ENCODE peak calls at places on chromosome 1, in seven cellular contexts. One of them, this sample, is unnamed.

GRCh38 chr1:235468009-235468408 is 36.2 kb downstream of the B3GALNT2 start:
- DNase-seq in IMR-90: peak
- DNase-seq in astrocyte of the spinal cord: peak
- DNase-seq in adrenal gland: no peak
- DNase-seq in breast epithelium: no peak
- DNase-seq in progenitor cell of endocrine pancreas: no peak
- DNase-seq in prostate gland: no peak
- DNase-seq in this sample: no peak

GRCh38 chr1:16266411-16267118 is 29.6 kb upstream of the CPLANE2 start:
- DNase-seq in IMR-90: peak
- DNase-seq in prostate gland: no peak
- DNase-seq in breast epithelium: no peak
- DNase-seq in astrocyte of the spinal cord: no peak
- DNase-seq in progenitor cell of endocrine pancreas: no peak
- DNase-seq in adrenal gland: no peak
- DNase-seq in this sample: no peak

GRCh38 chr1:19764848-19765247 is 34.9 kb downstream of the TMCO4 start:
- DNase-seq in IMR-90: no peak
- DNase-seq in adrenal gland: no peak
- DNase-seq in prostate gland: no peak
- DNase-seq in progenitor cell of endocrine pancreas: no peak
- DNase-seq in astrocyte of the spinal cord: peak
- DNase-seq in breast epithelium: no peak
- DNase-seq in this sample: no peak

GRCh38 chr1:193185861-193186714 is at the start of gene B3GALT2:
- DNase-seq in adrenal gland: peak
- DNase-seq in prostate gland: peak
- DNase-seq in breast epithelium: no peak
- DNase-seq in progenitor cell of endocrine pancreas: no peak
- DNase-seq in astrocyte of the spinal cord: peak
- DNase-seq in IMR-90: peak
- DNase-seq in this sample: peak

GRCh38 chr1:20729990-20730689 is 2.4 kb downstream of the SH2D5 start:
- DNase-seq in IMR-90: no peak
- DNase-seq in progenitor cell of endocrine pancreas: no peak
- DNase-seq in adrenal gland: peak
- DNase-seq in astrocyte of the spinal cord: no peak
- DNase-seq in prostate gland: no peak
- DNase-seq in breast epithelium: peak
- DNase-seq in this sample: no peak

GRCh38 chr1:101376121-101377095 is 139.6 kb downstream of the S1PR1 start:
- DNase-seq in progenitor cell of endocrine pancreas: no peak
- DNase-seq in breast epithelium: no peak
- DNase-seq in astrocyte of the spinal cord: no peak
- DNase-seq in IMR-90: no peak
- DNase-seq in prostate gland: no peak
- DNase-seq in adrenal gland: no peak
- DNase-seq in this sample: no peak

GRCh38 chr1:60978421-60979357 is 103.7 kb upstream of the NFIA start:
- DNase-seq in breast epithelium: no peak
- DNase-seq in adrenal gland: peak
- DNase-seq in prostate gland: peak
- DNase-seq in astrocyte of the spinal cord: no peak
- DNase-seq in IMR-90: peak
- DNase-seq in progenitor cell of endocrine pancreas: no peak
- DNase-seq in this sample: peak

GRCh38 chr1:119286587-119287181 is 81.9 kb upstream of the HAO2 start:
- DNase-seq in IMR-90: peak
- DNase-seq in prostate gland: peak
- DNase-seq in breast epithelium: no peak
- DNase-seq in astrocyte of the spinal cord: peak
- DNase-seq in progenitor cell of endocrine pancreas: peak
- DNase-seq in adrenal gland: peak
- DNase-seq in this sample: no peak

GRCh38 chr1:16013220-16013907 is 4.5 kb downstream of the HSPB7 start:
- DNase-seq in prostate gland: peak
- DNase-seq in IMR-90: peak
- DNase-seq in adrenal gland: peak
- DNase-seq in progenitor cell of endocrine pancreas: peak
- DNase-seq in breast epithelium: peak
- DNase-seq in astrocyte of the spinal cord: peak
- DNase-seq in this sample: peak

GRCh38 chr1:200319143-200319542 is 90.7 kb downstream of the ZNF281 start:
- DNase-seq in prostate gland: no peak
- DNase-seq in adrenal gland: no peak
- DNase-seq in astrocyte of the spinal cord: no peak
- DNase-seq in IMR-90: no peak
- DNase-seq in breast epithelium: no peak
- DNase-seq in progenitor cell of endocrine pancreas: no peak
- DNase-seq in this sample: no peak

GRCh38 chr1:18480315-18481189 is at the start of gene KLHDC7A:
- DNase-seq in breast epithelium: peak
- DNase-seq in progenitor cell of endocrine pancreas: peak
- DNase-seq in IMR-90: no peak
- DNase-seq in astrocyte of the spinal cord: no peak
- DNase-seq in prostate gland: peak
- DNase-seq in adrenal gland: no peak
- DNase-seq in this sample: no peak

GRCh38 chr1:15543589-15544568 is 17.2 kb downstream of the DNAJC16 start:
- DNase-seq in astrocyte of the spinal cord: peak
- DNase-seq in breast epithelium: no peak
- DNase-seq in progenitor cell of endocrine pancreas: no peak
- DNase-seq in IMR-90: peak
- DNase-seq in prostate gland: no peak
- DNase-seq in adrenal gland: no peak
- DNase-seq in this sample: no peak

GRCh38 chr1:151166506-151166956 is 587 bp downstream of the SCNM1 start:
- DNase-seq in astrocyte of the spinal cord: peak
- DNase-seq in breast epithelium: no peak
- DNase-seq in progenitor cell of endocrine pancreas: no peak
- DNase-seq in adrenal gland: no peak
- DNase-seq in prostate gland: no peak
- DNase-seq in IMR-90: peak
- DNase-seq in this sample: no peak

GRCh38 chr1:183197762-183198161 is 11.7 kb downstream of the LAMC2 start:
- DNase-seq in IMR-90: no peak
- DNase-seq in astrocyte of the spinal cord: no peak
- DNase-seq in prostate gland: no peak
- DNase-seq in adrenal gland: no peak
- DNase-seq in progenitor cell of endocrine pancreas: no peak
- DNase-seq in breast epithelium: no peak
- DNase-seq in this sample: no peak

GRCh38 chr1:81876901-81877750 is 76.4 kb downstream of the ADGRL2 start:
- DNase-seq in progenitor cell of endocrine pancreas: no peak
- DNase-seq in adrenal gland: no peak
- DNase-seq in prostate gland: no peak
- DNase-seq in astrocyte of the spinal cord: peak
- DNase-seq in IMR-90: peak
- DNase-seq in breast epithelium: no peak
- DNase-seq in this sample: no peak

GRCh38 chr1:5962265-5963105 is 29.7 kb downstream of the NPHP4 start:
- DNase-seq in IMR-90: no peak
- DNase-seq in breast epithelium: no peak
- DNase-seq in progenitor cell of endocrine pancreas: no peak
- DNase-seq in prostate gland: no peak
- DNase-seq in astrocyte of the spinal cord: no peak
- DNase-seq in adrenal gland: no peak
- DNase-seq in this sample: no peak

GRCh38 chr1:223849352-223849751 is 3.6 kb upstream of the TP53BP2 start:
- DNase-seq in astrocyte of the spinal cord: no peak
- DNase-seq in progenitor cell of endocrine pancreas: no peak
- DNase-seq in adrenal gland: no peak
- DNase-seq in prostate gland: no peak
- DNase-seq in IMR-90: no peak
- DNase-seq in breast epithelium: no peak
- DNase-seq in this sample: no peak

GRCh38 chr1:87058343-87058649 is 143.9 kb downstream of the HS2ST1 start:
- DNase-seq in IMR-90: peak
- DNase-seq in prostate gland: no peak
- DNase-seq in progenitor cell of endocrine pancreas: no peak
- DNase-seq in adrenal gland: no peak
- DNase-seq in astrocyte of the spinal cord: no peak
- DNase-seq in breast epithelium: no peak
- DNase-seq in this sample: no peak

GRCh38 chr1:6207075-6207885 is 1.4 kb downstream of the RNF207 start:
- DNase-seq in adrenal gland: peak
- DNase-seq in astrocyte of the spinal cord: no peak
- DNase-seq in IMR-90: no peak
- DNase-seq in progenitor cell of endocrine pancreas: no peak
- DNase-seq in breast epithelium: no peak
- DNase-seq in prostate gland: no peak
- DNase-seq in this sample: no peak

GRCh38 chr1:10546896-10547295 is 72.1 kb downstream of the PEX14 start:
- DNase-seq in IMR-90: no peak
- DNase-seq in prostate gland: no peak
- DNase-seq in breast epithelium: no peak
- DNase-seq in progenitor cell of endocrine pancreas: no peak
- DNase-seq in adrenal gland: no peak
- DNase-seq in astrocyte of the spinal cord: no peak
- DNase-seq in this sample: no peak

GRCh38 chr1:56330400-56331026 is 248.8 kb downstream of the PLPP3 start:
- DNase-seq in prostate gland: no peak
- DNase-seq in progenitor cell of endocrine pancreas: no peak
- DNase-seq in breast epithelium: no peak
- DNase-seq in adrenal gland: no peak
- DNase-seq in astrocyte of the spinal cord: peak
- DNase-seq in IMR-90: peak
- DNase-seq in this sample: no peak

GRCh38 chr1:30081379-30082102 is 641.8 kb downstream of the MATN1 start:
- DNase-seq in IMR-90: no peak
- DNase-seq in astrocyte of the spinal cord: no peak
- DNase-seq in adrenal gland: no peak
- DNase-seq in breast epithelium: no peak
- DNase-seq in prostate gland: no peak
- DNase-seq in progenitor cell of endocrine pancreas: no peak
- DNase-seq in this sample: no peak

GRCh38 chr1:2403273-2403672 is 9.1 kb downstream of the PEX10 start:
- DNase-seq in prostate gland: no peak
- DNase-seq in breast epithelium: no peak
- DNase-seq in astrocyte of the spinal cord: no peak
- DNase-seq in adrenal gland: no peak
- DNase-seq in progenitor cell of endocrine pancreas: no peak
- DNase-seq in IMR-90: no peak
- DNase-seq in this sample: no peak

GRCh38 chr1:176866011-176866410 is 298.5 kb downstream of the ASTN1 start:
- DNase-seq in astrocyte of the spinal cord: no peak
- DNase-seq in adrenal gland: no peak
- DNase-seq in progenitor cell of endocrine pancreas: no peak
- DNase-seq in IMR-90: no peak
- DNase-seq in breast epithelium: no peak
- DNase-seq in prostate gland: no peak
- DNase-seq in this sample: no peak

GRCh38 chr1:176863613-176864012 is 300.9 kb downstream of the ASTN1 start:
- DNase-seq in IMR-90: no peak
- DNase-seq in adrenal gland: no peak
- DNase-seq in progenitor cell of endocrine pancreas: no peak
- DNase-seq in prostate gland: no peak
- DNase-seq in breast epithelium: no peak
- DNase-seq in astrocyte of the spinal cord: no peak
- DNase-seq in this sample: no peak

GRCh38 chr1:176858421-176858916 is 306.0 kb downstream of the ASTN1 start:
- DNase-seq in breast epithelium: no peak
- DNase-seq in progenitor cell of endocrine pancreas: no peak
- DNase-seq in astrocyte of the spinal cord: no peak
- DNase-seq in IMR-90: no peak
- DNase-seq in prostate gland: no peak
- DNase-seq in adrenal gland: no peak
- DNase-seq in this sample: no peak

GRCh38 chr1:176869577-176869976 is 294.9 kb downstream of the ASTN1 start:
- DNase-seq in prostate gland: no peak
- DNase-seq in progenitor cell of endocrine pancreas: no peak
- DNase-seq in IMR-90: no peak
- DNase-seq in breast epithelium: no peak
- DNase-seq in astrocyte of the spinal cord: no peak
- DNase-seq in adrenal gland: no peak
- DNase-seq in this sample: no peak

DNA sequence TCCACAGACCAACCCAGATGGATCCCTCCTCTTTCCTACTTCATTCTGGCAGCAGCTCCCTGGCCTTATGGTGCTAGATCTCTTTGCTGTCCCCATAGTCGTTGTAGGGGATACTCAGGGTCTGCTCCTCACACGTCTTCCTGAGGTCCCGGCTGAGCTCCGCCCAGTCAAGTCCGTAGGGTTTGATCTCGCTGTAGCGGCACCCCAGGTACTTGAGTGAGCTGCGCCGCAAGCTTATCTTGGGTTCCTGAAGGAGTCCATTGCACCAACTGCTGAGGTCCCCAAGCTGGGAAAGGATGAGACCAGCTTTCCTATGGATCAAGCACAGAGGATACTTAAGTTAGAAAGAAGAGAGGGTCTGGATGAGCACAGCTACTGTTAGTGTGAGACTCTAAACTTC is 300.3 kb downstream of the ASTN1 start:
- DNase-seq in breast epithelium: no peak
- DNase-seq in progenitor cell of endocrine pancreas: no peak
- DNase-seq in IMR-90: no peak
- DNase-seq in adrenal gland: no peak
- DNase-seq in astrocyte of the spinal cord: no peak
- DNase-seq in prostate gland: no peak
- DNase-seq in this sample: no peak
- TF ChIP-seq CTCF in breast epithelium: no peak
- TF ChIP-seq CTCF in progenitor cell of endocrine pancreas: no peak
- TF ChIP-seq CTCF in IMR-90: no peak
- TF ChIP-seq CTCF in adrenal gland: no peak
- TF ChIP-seq CTCF in astrocyte of the spinal cord: no peak
- TF ChIP-seq CTCF in prostate gland: no peak
- TF ChIP-seq CTCF in this sample: no peak

DNA sequence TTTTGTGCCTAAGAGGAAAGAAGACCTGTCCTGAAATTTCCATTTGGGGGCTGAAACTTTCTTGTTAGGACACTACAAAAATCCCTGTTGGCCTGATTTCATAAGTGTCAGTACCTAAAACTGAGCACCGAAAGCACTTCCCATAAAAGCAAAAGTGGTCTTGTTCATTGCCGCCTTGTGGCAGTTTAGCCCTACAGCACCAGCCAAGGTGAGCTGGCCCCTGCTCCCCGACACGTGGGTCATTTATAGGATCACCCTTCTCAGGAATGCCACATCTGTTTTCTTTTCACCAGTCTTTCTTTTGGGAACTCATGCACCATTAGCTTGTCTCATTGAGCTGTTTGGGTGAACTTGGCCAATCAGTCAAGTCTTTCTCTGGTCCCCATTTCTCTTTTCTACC is 155.8 kb upstream of the KAZN start:
- DNase-seq in adrenal gland: no peak
- DNase-seq in progenitor cell of endocrine pancreas: no peak
- DNase-seq in astrocyte of the spinal cord: no peak
- DNase-seq in prostate gland: no peak
- DNase-seq in IMR-90: no peak
- DNase-seq in breast epithelium: no peak
- DNase-seq in this sample: no peak
- TF ChIP-seq CTCF in adrenal gland: no peak
- TF ChIP-seq CTCF in progenitor cell of endocrine pancreas: no peak
- TF ChIP-seq CTCF in astrocyte of the spinal cord: no peak
- TF ChIP-seq CTCF in prostate gland: no peak
- TF ChIP-seq CTCF in IMR-90: no peak
- TF ChIP-seq CTCF in breast epithelium: no peak
- TF ChIP-seq CTCF in this sample: no peak

GRCh38 chr1:24858277-24858676 is 71.8 kb downstream of the RUNX3 start:
- DNase-seq in IMR-90: no peak
- DNase-seq in progenitor cell of endocrine pancreas: no peak
- DNase-seq in prostate gland: no peak
- DNase-seq in adrenal gland: no peak
- DNase-seq in breast epithelium: no peak
- DNase-seq in astrocyte of the spinal cord: no peak
- DNase-seq in this sample: no peak
- TF ChIP-seq CTCF in IMR-90: no peak
- TF ChIP-seq CTCF in progenitor cell of endocrine pancreas: no peak
- TF ChIP-seq CTCF in prostate gland: no peak
- TF ChIP-seq CTCF in adrenal gland: no peak
- TF ChIP-seq CTCF in breast epithelium: no peak
- TF ChIP-seq CTCF in astrocyte of the spinal cord: no peak
- TF ChIP-seq CTCF in this sample: no peak

GRCh38 chr1:3892748-3893147 is 7.3 kb downstream of the C1orf174 start:
- DNase-seq in progenitor cell of endocrine pancreas: no peak
- DNase-seq in breast epithelium: peak
- DNase-seq in prostate gland: peak
- DNase-seq in IMR-90: no peak
- DNase-seq in astrocyte of the spinal cord: no peak
- DNase-seq in adrenal gland: no peak
- DNase-seq in this sample: no peak
- TF ChIP-seq CTCF in progenitor cell of endocrine pancreas: no peak
- TF ChIP-seq CTCF in breast epithelium: no peak
- TF ChIP-seq CTCF in prostate gland: no peak
- TF ChIP-seq CTCF in IMR-90: no peak
- TF ChIP-seq CTCF in astrocyte of the spinal cord: no peak
- TF ChIP-seq CTCF in adrenal gland: no peak
- TF ChIP-seq CTCF in this sample: no peak